ENCODE peak calls at places on chromosome 11, in four cellular contexts. One of them, this sample, is unnamed.

GRCh38 chr11:12154871-12155668 is 44.7 kb downstream of the MICAL2 start:
- DNase-seq in endothelial cell of umbilical vein: no peak
- DNase-seq in HCT116: no peak
- DNase-seq in K562: no peak
- DNase-seq in this sample: no peak

GRCh38 chr11:115220881-115221280 is 283.3 kb downstream of the CADM1 start:
- DNase-seq in endothelial cell of umbilical vein: no peak
- DNase-seq in HCT116: no peak
- DNase-seq in K562: no peak
- DNase-seq in this sample: no peak

GRCh38 chr11:70567680-70568503 is 169.6 kb downstream of the CTTN start:
- DNase-seq in endothelial cell of umbilical vein: no peak
- DNase-seq in HCT116: no peak
- DNase-seq in K562: no peak
- DNase-seq in this sample: peak; percentile 50

GRCh38 chr11:9765320-9766101 is 101.6 kb downstream of the SWAP70 start:
- DNase-seq in HCT116: no peak
- DNase-seq in endothelial cell of umbilical vein: peak; percentile 92
- DNase-seq in K562: no peak
- DNase-seq in this sample: no peak

GRCh38 chr11:102410382-102410784 is 42.2 kb downstream of the TMEM123 start:
- DNase-seq in endothelial cell of umbilical vein: no peak
- DNase-seq in K562: peak; percentile 20
- DNase-seq in HCT116: no peak
- DNase-seq in this sample: no peak

GRCh38 chr11:86396403-86396802 is 21.7 kb downstream of the CCDC81 start:
- DNase-seq in K562: no peak
- DNase-seq in HCT116: no peak
- DNase-seq in endothelial cell of umbilical vein: peak; percentile 48
- DNase-seq in this sample: no peak

GRCh38 chr11:38448284-38448683 is 1850.2 kb upstream of the RAG2 start:
- DNase-seq in K562: no peak
- DNase-seq in HCT116: no peak
- DNase-seq in endothelial cell of umbilical vein: no peak
- DNase-seq in this sample: no peak

GRCh38 chr11:22730319-22730718 is 63.9 kb downstream of the GAS2 start:
- DNase-seq in K562: no peak
- DNase-seq in endothelial cell of umbilical vein: peak; percentile 39
- DNase-seq in HCT116: no peak
- DNase-seq in this sample: no peak

GRCh38 chr11:116186592-116186991 is 586.2 kb downstream of the BUD13 start:
- DNase-seq in HCT116: no peak
- DNase-seq in K562: no peak
- DNase-seq in endothelial cell of umbilical vein: no peak
- DNase-seq in this sample: no peak

GRCh38 chr11:122137081-122137793 is 21.2 kb upstream of the BLID start:
- DNase-seq in endothelial cell of umbilical vein: peak; percentile 88
- DNase-seq in K562: no peak
- DNase-seq in HCT116: peak; percentile 79
- DNase-seq in this sample: no peak

GRCh38 chr11:47147250-47147649 is 29.4 kb downstream of the ARFGAP2 start:
- DNase-seq in HCT116: no peak
- DNase-seq in K562: no peak
- DNase-seq in endothelial cell of umbilical vein: no peak
- DNase-seq in this sample: no peak

GRCh38 chr11:43874738-43875137 is 5.9 kb upstream of the ALKBH3 start:
- DNase-seq in HCT116: no peak
- DNase-seq in endothelial cell of umbilical vein: no peak
- DNase-seq in K562: no peak
- DNase-seq in this sample: no peak

GRCh38 chr11:112163875-112164521 is at the start of gene IL18:
- DNase-seq in HCT116: peak; percentile 78
- DNase-seq in K562: peak; percentile 53
- DNase-seq in endothelial cell of umbilical vein: no peak
- DNase-seq in this sample: no peak

GRCh38 chr11:66465371-66466224 is 1.1 kb upstream of the PELI3 start:
- DNase-seq in endothelial cell of umbilical vein: peak; percentile 9
- DNase-seq in HCT116: no peak
- DNase-seq in K562: no peak
- DNase-seq in this sample: no peak

GRCh38 chr11:67062526-67063373 is 6.1 kb downstream of the RHOD start:
- DNase-seq in endothelial cell of umbilical vein: no peak
- DNase-seq in HCT116: peak; percentile 49
- DNase-seq in K562: no peak
- DNase-seq in this sample: no peak

GRCh38 chr11:66498508-66498907 is 11.9 kb upstream of the BBS1 start:
- DNase-seq in HCT116: no peak
- DNase-seq in endothelial cell of umbilical vein: no peak
- DNase-seq in K562: no peak
- DNase-seq in this sample: no peak

GRCh38 chr11:86800076-86800955 is at the start of gene PRSS23:
- DNase-seq in endothelial cell of umbilical vein: peak; percentile 77
- DNase-seq in K562: peak; percentile 29
- DNase-seq in HCT116: no peak
- DNase-seq in this sample: peak; percentile 68

GRCh38 chr11:85182437-85183109 is 444.6 kb downstream of the DLG2 start:
- DNase-seq in K562: no peak
- DNase-seq in endothelial cell of umbilical vein: no peak
- DNase-seq in HCT116: peak; percentile 69
- DNase-seq in this sample: no peak

GRCh38 chr11:116505466-116506247 is 267.1 kb downstream of the BUD13 start:
- DNase-seq in HCT116: no peak
- DNase-seq in endothelial cell of umbilical vein: no peak
- DNase-seq in K562: no peak
- DNase-seq in this sample: no peak

GRCh38 chr11:46529928-46530574 is 63.8 kb downstream of the AMBRA1 start:
- DNase-seq in HCT116: no peak
- DNase-seq in K562: no peak
- DNase-seq in endothelial cell of umbilical vein: no peak
- DNase-seq in this sample: no peak

DNA sequence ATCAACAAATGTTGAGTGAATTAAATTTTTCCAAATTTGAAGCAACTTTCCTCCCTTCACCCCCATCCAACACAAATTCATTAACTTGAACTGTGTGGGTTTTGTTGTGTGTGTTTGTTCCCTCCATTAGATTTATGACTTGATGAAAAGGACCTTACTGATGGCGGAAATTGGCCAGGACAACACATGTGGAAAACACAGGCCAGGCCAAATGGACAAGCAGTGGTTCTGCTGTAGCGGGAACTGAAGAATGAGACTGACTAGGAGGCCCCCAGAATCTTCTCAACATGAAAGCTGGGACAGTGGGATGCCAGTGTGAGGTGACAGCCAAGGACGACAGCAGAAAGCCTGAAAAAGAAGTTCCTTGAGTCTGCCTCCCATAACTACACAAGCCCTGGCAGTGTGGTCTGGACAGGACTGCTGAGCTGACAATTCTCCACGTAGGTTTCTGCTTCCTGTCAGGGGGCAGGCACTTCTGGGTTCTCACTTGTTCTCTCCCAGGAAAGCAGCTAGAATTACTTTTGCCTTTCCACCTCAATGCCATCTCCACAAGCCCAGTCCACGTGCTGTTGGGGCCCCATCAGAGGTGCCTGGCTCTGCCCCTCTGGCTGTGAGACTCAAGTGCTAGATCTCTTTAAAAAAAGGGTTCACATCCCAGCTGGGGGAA is 94.3 kb downstream of the ETS1 start:
- DNase-seq in endothelial cell of umbilical vein: no peak
- DNase-seq in HCT116: no peak
- DNase-seq in K562: no peak
- DNase-seq in this sample: no peak
- H3K4me1 ChIP-seq in endothelial cell of umbilical vein: peaks cover 36% of the 10 kb centered on the region
- H3K4me1 ChIP-seq in HCT116: peaks cover 31% of the 10 kb centered on the region
- H3K4me1 ChIP-seq in K562: no peaks in the 10 kb centered on the region
- H3K4me1 ChIP-seq in this sample: peaks cover 15% of the 10 kb centered on the region

GRCh38 chr11:131686836-131687235 is 316.4 kb downstream of the NTM start:
- DNase-seq in K562: no peak
- DNase-seq in endothelial cell of umbilical vein: no peak
- DNase-seq in HCT116: no peak
- DNase-seq in this sample: no peak
- TF ChIP-seq POLR2AphosphoS5 in K562: no peak
- TF ChIP-seq POLR2AphosphoS5 in endothelial cell of umbilical vein: no peak
- TF ChIP-seq POLR2AphosphoS5 in HCT116: no peak
- TF ChIP-seq POLR2AphosphoS5 in this sample: no peak

GRCh38 chr11:95516786-95517185 is 272.8 kb downstream of the FAM76B start:
- DNase-seq in HCT116: no peak
- DNase-seq in endothelial cell of umbilical vein: no peak
- DNase-seq in K562: no peak
- DNase-seq in this sample: no peak

GRCh38 chr11:95514386-95515145 is 275.0 kb downstream of the FAM76B start:
- DNase-seq in HCT116: no peak
- DNase-seq in endothelial cell of umbilical vein: no peak
- DNase-seq in K562: no peak
- DNase-seq in this sample: no peak

GRCh38 chr11:95517453-95517852 is 272.1 kb downstream of the FAM76B start:
- DNase-seq in HCT116: no peak
- DNase-seq in endothelial cell of umbilical vein: no peak
- DNase-seq in K562: no peak
- DNase-seq in this sample: no peak

GRCh38 chr11:95512682-95513081 is 276.9 kb downstream of the FAM76B start:
- DNase-seq in K562: peak; percentile 27
- DNase-seq in HCT116: no peak
- DNase-seq in endothelial cell of umbilical vein: peak; percentile 41
- DNase-seq in this sample: peak; percentile 77

DNA sequence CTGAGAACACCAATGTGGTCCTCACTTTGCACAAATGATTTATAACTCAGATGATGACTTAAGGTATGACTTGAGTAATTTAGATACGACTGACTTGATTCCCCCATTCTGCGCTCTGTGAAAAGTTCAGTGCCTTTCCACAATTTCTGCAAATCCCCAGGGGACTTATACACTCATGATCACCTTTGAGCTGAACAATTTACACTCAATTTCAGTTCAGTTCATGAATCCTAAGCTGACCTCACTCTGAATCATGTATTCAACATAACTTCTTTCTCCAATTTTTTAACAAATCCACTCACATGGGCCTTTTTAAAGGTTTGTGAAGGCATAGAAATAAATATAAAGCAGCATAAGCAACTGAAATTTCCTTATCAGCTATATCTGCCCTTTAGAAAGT is 274.2 kb downstream of the FAM76B start:
- DNase-seq in endothelial cell of umbilical vein: no peak
- DNase-seq in HCT116: no peak
- DNase-seq in K562: no peak
- DNase-seq in this sample: no peak
- H3K4me1 ChIP-seq in endothelial cell of umbilical vein: no peaks in the 10 kb centered on the region
- H3K4me1 ChIP-seq in HCT116: no peaks in the 10 kb centered on the region
- H3K4me1 ChIP-seq in K562: peaks cover 5% of the 10 kb centered on the region
- H3K4me1 ChIP-seq in this sample: no peaks in the 10 kb centered on the region

GRCh38 chr11:65382804-65383368 is 440 bp upstream of the SLC25A45 start:
- DNase-seq in HCT116: no peak
- DNase-seq in K562: no peak
- DNase-seq in endothelial cell of umbilical vein: no peak
- DNase-seq in this sample: no peak

GRCh38 chr11:65382036-65382803 is at the start of gene SLC25A45:
- DNase-seq in endothelial cell of umbilical vein: peak; percentile 99
- DNase-seq in HCT116: peak; percentile 92
- DNase-seq in K562: peak; percentile 87
- DNase-seq in this sample: peak; percentile 94

GRCh38 chr11:65379698-65380459 is 2.6 kb downstream of the SLC25A45 start:
- DNase-seq in HCT116: no peak
- DNase-seq in endothelial cell of umbilical vein: no peak
- DNase-seq in K562: no peak
- DNase-seq in this sample: no peak

GRCh38 chr11:65380460-65381126 is 1.9 kb downstream of the SLC25A45 start:
- DNase-seq in endothelial cell of umbilical vein: no peak
- DNase-seq in K562: no peak
- DNase-seq in HCT116: no peak
- DNase-seq in this sample: no peak

DNA sequence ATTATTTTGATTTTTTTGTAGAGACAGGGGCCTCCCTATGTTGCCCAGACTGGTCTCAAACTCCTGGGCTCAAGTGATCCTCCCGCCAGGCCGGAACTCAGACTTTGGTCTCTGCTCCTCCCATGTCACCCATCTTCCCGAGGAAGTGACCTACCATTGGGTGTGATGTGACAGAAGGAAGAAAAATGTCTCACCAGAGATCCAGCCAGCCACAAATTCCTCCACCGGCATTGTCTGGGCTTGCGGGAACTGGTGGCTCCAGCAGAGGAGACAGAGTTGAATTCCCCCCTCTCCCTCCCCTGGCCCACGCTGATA is 768 bp downstream of the SLC25A45 start:
- DNase-seq in endothelial cell of umbilical vein: no peak
- DNase-seq in HCT116: peak; percentile 65
- DNase-seq in K562: no peak
- DNase-seq in this sample: peak; percentile 80
- TF ChIP-seq POLR2AphosphoS5 in endothelial cell of umbilical vein: no peak
- TF ChIP-seq POLR2AphosphoS5 in HCT116: no peak
- TF ChIP-seq POLR2AphosphoS5 in K562: no peak
- TF ChIP-seq POLR2AphosphoS5 in this sample: no peak

DNA sequence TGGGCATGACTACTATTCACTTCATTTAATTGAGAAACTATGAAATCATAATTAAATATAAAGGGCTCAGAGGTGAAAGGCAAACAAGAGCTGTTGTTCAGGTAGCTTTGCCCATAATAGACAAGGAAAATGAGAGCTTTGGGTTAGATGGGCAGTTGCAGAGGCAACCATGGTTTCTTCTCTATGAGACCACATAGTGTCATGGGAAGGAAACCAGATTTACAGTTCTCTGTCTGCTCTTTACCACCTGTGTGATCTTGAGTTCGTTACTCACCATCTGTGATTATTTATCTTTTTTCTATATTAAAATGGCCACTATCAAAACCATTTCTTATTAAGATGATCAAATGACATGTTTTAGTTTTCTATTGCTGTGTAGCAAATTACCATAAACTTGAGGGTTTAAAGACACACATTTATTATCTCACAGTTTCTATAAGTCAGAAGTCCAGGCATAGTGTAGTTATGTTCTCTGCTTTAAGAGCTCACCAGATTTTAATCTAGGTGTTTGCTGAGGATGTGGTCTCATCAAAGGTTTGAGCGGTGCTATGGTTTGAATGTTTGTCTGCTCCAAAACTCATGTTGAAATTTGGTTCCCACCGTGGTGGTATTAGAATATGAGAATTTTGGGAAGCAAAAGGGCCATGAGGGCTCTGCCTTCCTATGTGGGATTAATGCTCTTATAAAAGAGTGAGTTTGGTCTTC is 38.3 kb downstream of the OR2AG2 start:
- DNase-seq in endothelial cell of umbilical vein: no peak
- DNase-seq in K562: no peak
- DNase-seq in HCT116: no peak
- DNase-seq in this sample: no peak
- H3K4me1 ChIP-seq in endothelial cell of umbilical vein: peaks cover 16% of the 10 kb centered on the region
- H3K4me1 ChIP-seq in K562: peaks cover 3% of the 10 kb centered on the region
- H3K4me1 ChIP-seq in HCT116: no peaks in the 10 kb centered on the region
- H3K4me1 ChIP-seq in this sample: no peaks in the 10 kb centered on the region